ENCODE peak calls at places on chromosome 12, in six cellular contexts. R, X, W, C, S and A are unnamed samples.

GRCh38 chr12:107670999-107671643 is 14.5 kb upstream of the PWP1 start:
- DNase-seq in C (no peak), W (no peak), S (no peak), X (no peak), R (no peak), A (no peak)

GRCh38 chr12:25278274-25278673 is 27.5 kb upstream of the KRAS start:
- DNase-seq in W (no peak), S (no peak), X (no peak), C (no peak), R (no peak), A (no peak)

GRCh38 chr12:47844264-47845020 is 24.7 kb upstream of the HDAC7 start:
- DNase-seq in S (no peak), X (peak; percentile 89), R (peak; percentile 82), C (no peak), W (no peak), A (no peak)

GRCh38 chr12:6532051-6532926 is 2.0 kb upstream of the GAPDH start:
- DNase-seq in S (no peak), X (no peak), W (peak; percentile 99), R (peak; percentile 79), C (peak; percentile 64), A (peak; percentile 80)

GRCh38 chr12:51591020-51591901 is at the start of gene SCN8A:
- DNase-seq in R (peak; percentile 54), X (peak; percentile 67), W (no peak), C (peak; percentile 56), S (peak; percentile 23), A (no peak)

GRCh38 chr12:116525418-116526001 is 33.7 kb upstream of the MAP1LC3B2 start:
- DNase-seq in W (peak; percentile 91), R (peak; percentile 80), C (peak; percentile 66), X (no peak), S (peak; percentile 48), A (peak; percentile 87)

GRCh38 chr12:118840878-118841277 is 140.5 kb upstream of the SRRM4 start:
- DNase-seq in X (no peak), C (no peak), W (no peak), R (no peak), S (no peak), A (no peak)

GRCh38 chr12:87428701-87429277 is 600.4 kb downstream of the C12orf50 start:
- DNase-seq in R (no peak), X (no peak), S (no peak), W (peak; percentile 45), C (no peak), A (no peak)

GRCh38 chr12:24083787-24084186 is 134.3 kb upstream of the SOX5 start:
- DNase-seq in R (no peak), X (no peak), C (no peak), S (no peak), W (no peak), A (no peak)

GRCh38 chr12:110312581-110313360 is 31.7 kb downstream of the ATP2A2 start:
- DNase-seq in S (no peak), X (no peak), C (no peak), W (peak; percentile 60), R (no peak), A (no peak)

GRCh38 chr12:124527861-124528561 is 39.4 kb downstream of the NCOR2 start:
- DNase-seq in S (peak; percentile 42), W (no peak), R (peak; percentile 68), X (no peak), C (no peak), A (no peak)

GRCh38 chr12:66087365-66087943 is 43.1 kb downstream of the LLPH start:
- DNase-seq in X (no peak), S (peak; percentile 49), R (peak; percentile 56), C (peak; percentile 75), W (peak; percentile 79), A (peak; percentile 67)

GRCh38 chr12:4562034-4562657 is at the start of gene DYRK4:
- DNase-seq in S (peak; percentile 86), W (peak; percentile 65), C (peak; percentile 84), R (peak; percentile 82), X (peak; percentile 89), A (peak; percentile 64)

GRCh38 chr12:123678981-123679380 is 8.1 kb downstream of the TCTN2 start:
- DNase-seq in S (no peak), X (no peak), W (no peak), C (no peak), R (no peak), A (no peak)

GRCh38 chr12:101042211-101042610 is 167.8 kb downstream of the SLC5A8 start:
- DNase-seq in C (no peak), S (no peak), W (no peak), R (no peak), X (no peak), A (no peak)

GRCh38 chr12:123934829-123935228 is 37.8 kb downstream of the CCDC92 start:
- DNase-seq in X (peak; percentile 60), W (peak; percentile 16), S (no peak), C (no peak), R (no peak), A (no peak)

GRCh38 chr12:7131502-7131866 is 1.3 kb downstream of the CLSTN3 start:
- DNase-seq in W (no peak), S (no peak), C (no peak), X (no peak), R (no peak), A (no peak)

GRCh38 chr12:26833692-26834168 is 736 bp upstream of the ITPR2 start:
- DNase-seq in C (peak; percentile 69), S (no peak), W (no peak), R (no peak), X (peak; percentile 80), A (no peak)

GRCh38 chr12:46676797-46677520 is 148.8 kb downstream of the SLC38A4 start:
- DNase-seq in C (no peak), X (no peak), R (no peak), S (no peak), W (no peak), A (no peak)

GRCh38 chr12:60101715-60102114 is 505.9 kb downstream of the SLC16A7 start:
- DNase-seq in S (no peak), R (no peak), W (peak; percentile 66), C (no peak), X (no peak), A (no peak)

GRCh38 chr12:94147377-94147990 is 893 bp upstream of the PLXNC1 start:
- DNase-seq in S (no peak), X (no peak), R (no peak), W (no peak), C (no peak), A (no peak)

GRCh38 chr12:6604254-6605029 is 2.7 kb downstream of the CHD4 start:
- DNase-seq in R (peak; percentile 53), C (no peak), S (no peak), X (no peak), W (no peak), A (no peak)

GRCh38 chr12:110971189-110971920 is 51.0 kb upstream of the MYL2 start:
- DNase-seq in X (no peak), S (no peak), R (no peak), C (no peak), W (no peak), A (no peak)

GRCh38 chr12:4289334-4289878 is 15.8 kb downstream of the CCND2 start:
- DNase-seq in R (no peak), X (no peak), W (no peak), S (no peak), C (no peak), A (no peak)

GRCh38 chr12:13387074-13387473 is 190.5 kb downstream of the EMP1 start:
- DNase-seq in C (no peak), S (no peak), R (no peak), X (no peak), W (no peak), A (no peak)

GRCh38 chr12:13390381-13390856 is 193.9 kb downstream of the EMP1 start:
- DNase-seq in S (peak; percentile 83), R (peak; percentile 92), W (peak; percentile 2), X (peak; percentile 93), C (peak; percentile 46), A (peak; percentile 71)

GRCh38 chr12:13386269-13387039 is 189.9 kb downstream of the EMP1 start:
- DNase-seq in R (no peak), W (no peak), S (no peak), C (no peak), X (no peak), A (no peak)

GRCh38 chr12:13390921-13391320 is 194.4 kb downstream of the EMP1 start:
- DNase-seq in C (no peak), R (no peak), W (no peak), X (no peak), S (no peak), A (no peak)
- H3K27ac ChIP-seq in C (no peak overlapping the region), R (peak overlapping the region; percentile 7), W (no peak overlapping the region), X (no peak overlapping the region), S (peak overlapping the region; percentile 40), A (no peak overlapping the region)

GRCh38 chr12:70430400-70430799 is 64.3 kb downstream of the KCNMB4 start:
- DNase-seq in C (no peak), S (no peak), R (no peak), X (no peak), W (no peak), A (no peak)
- TF ChIP-seq CTCF in C (no peak), S (no peak), R (no peak), X (no peak), W (no peak), A (no peak)

GRCh38 chr12:120466560-120467315 is 2.8 kb downstream of the SRSF9 start:
- DNase-seq in X (no peak), W (peak; percentile 39), S (no peak), C (peak; percentile 39), R (no peak), A (no peak)

GRCh38 chr12:120469450-120470149 is at the start of gene SRSF9:
- DNase-seq in C (peak; percentile 97), R (peak; percentile 98), W (peak; percentile 90), X (peak; percentile 98), S (peak; percentile 96), A (peak; percentile 96)

GRCh38 chr12:120468846-120469449 is 600 bp downstream of the SRSF9 start:
- DNase-seq in X (peak; percentile 74), C (peak; percentile 70), R (peak; percentile 64), W (peak; percentile 10), S (peak; percentile 39), A (no peak)

GRCh38 chr12:120468271-120468845 is 1.2 kb downstream of the SRSF9 start:
- DNase-seq in X (peak; percentile 70), S (no peak), R (peak; percentile 62), W (peak; percentile 27), C (no peak), A (no peak)

GRCh38 chr12:120467439-120467838 is 2.1 kb downstream of the SRSF9 start:
- DNase-seq in R (no peak), S (no peak), X (no peak), W (no peak), C (no peak), A (no peak)
- H3K27ac ChIP-seq in R (no peak overlapping the region), S (no peak overlapping the region), X (no peak overlapping the region), W (no peak overlapping the region), C (no peak overlapping the region), A (no peak overlapping the region)

GRCh38 chr12:82877963-82878362 is 191.3 kb downstream of the TMTC2 start:
- DNase-seq in R (no peak), X (no peak), W (no peak), S (no peak), C (no peak), A (no peak)

GRCh38 chr12:82876075-82876474 is 189.4 kb downstream of the TMTC2 start:
- DNase-seq in X (no peak), W (no peak), C (no peak), R (no peak), S (no peak), A (no peak)

GRCh38 chr12:82873309-82873708 is 186.6 kb downstream of the TMTC2 start:
- DNase-seq in C (no peak), W (no peak), X (no peak), S (no peak), R (no peak), A (no peak)

GRCh38 chr12:82873951-82874350 is 187.2 kb downstream of the TMTC2 start:
- DNase-seq in W (no peak), R (no peak), X (no peak), C (no peak), S (no peak), A (no peak)

GRCh38 chr12:82874935-82875334 is 188.2 kb downstream of the TMTC2 start:
- DNase-seq in C (no peak), X (no peak), S (no peak), R (no peak), W (peak; percentile 70), A (no peak)
- TF ChIP-seq CTCF in C (no peak), X (no peak), S (no peak), R (no peak), W (no peak), A (no peak)